ENCODE peak calls at places on chromosomes 7 and 10, in ten cellular contexts. L is HS-5, S is GM06990, B is PC-3, Y is skeletal muscle cell, F is HCT116, Z is AG10803, A is GOT3, D is NCI-H1092 treated with DMSO at 0.1 percent for 48 hours, W is NT2/D1. T is an unnamed sample.

GRCh38 chr7:36311539-36311938 is 78.1 kb upstream of the ANLN start:
- DNase-seq in S (no peak), F (no peak), Y (no peak), W (no peak), D (no peak), L (no peak), Z (no peak), A (no peak), B (no peak), T (no peak)

GRCh38 chr10:1552415-1552814 is 184.9 kb downstream of the ADARB2 start:
- DNase-seq in S (no peak), A (no peak), W (no peak), F (no peak), L (no peak), D (peak; percentile 65), B (no peak), Y (no peak), Z (no peak), T (no peak)

GRCh38 chr10:28008054-28008453 is 9.2 kb upstream of the ODAD2 start:
- DNase-seq in Z (no peak), L (no peak), A (no peak), B (peak; percentile 23), W (no peak), D (no peak), Y (no peak), F (no peak), S (no peak), T (no peak)

GRCh38 chr7:105906169-105906568 is 29.8 kb upstream of the ATXN7L1 start:
- DNase-seq in S (no peak), A (no peak), Z (no peak), W (peak; percentile 48), Y (no peak), F (no peak), D (no peak), B (no peak), L (no peak), T (no peak)

GRCh38 chr10:17675638-17676037 is 31.7 kb downstream of the STAM start:
- DNase-seq in S (no peak), D (no peak), W (no peak), Z (no peak), B (no peak), Y (no peak), F (no peak), L (no peak), A (no peak), T (no peak)

GRCh38 chr10:112498806-112499205 is 51.8 kb downstream of the VTI1A start:
- DNase-seq in W (no peak), Y (no peak), L (no peak), S (no peak), F (no peak), B (no peak), A (no peak), Z (no peak), D (no peak), T (no peak)

GRCh38 chr10:103111031-103111917 is 81.8 kb downstream of the NT5C2 start:
- DNase-seq in A (no peak), Z (peak; percentile 40), Y (peak; percentile 54), W (no peak), L (no peak), B (no peak), S (peak; percentile 26), D (no peak), F (no peak), T (no peak)

GRCh38 chr10:116124777-116125176 is 148.2 kb downstream of the GFRA1 start:
- DNase-seq in W (no peak), L (no peak), Z (no peak), D (no peak), A (no peak), B (no peak), S (no peak), F (no peak), Y (no peak), T (no peak)

GRCh38 chr7:24573554-24574338 is 494 bp downstream of the PALS2 start:
- DNase-seq in Y (no peak), Z (peak; percentile 48), B (peak; percentile 40), S (peak; percentile 75), A (peak; percentile 24), W (peak; percentile 52), F (no peak), D (peak; percentile 60), L (peak; percentile 35), T (no peak)

T was measured in stimulated activated CD8-positive, alpha-beta memory T cell treated with anti-CD3 and anti-CD28 coated beads, Interleukin-12 subunit alpha, Interleukin-12 subunit beta, amount 100 ng/mL, for 1 hour.